ENCODE peak calls at places on chromosomes 12 and 14, in eight cellular contexts. T is stimulated activated CD8-positive, alpha-beta memory T cell treated with anti-CD3 and anti-CD28 coated beads, Interleukin-2, amount 100 ng/mL, for 48 hours; K is glomerular endothelial cell; R is CD14-positive monocyte; I is HTR-8/SVneo; O is left ventricle myocardium inferior; V is SK-N-DZ; C is astrocyte of the hippocampus. J is an unnamed sample.

GRCh38 chr12:51009038-51009437 is 17.1 kb downstream of the SLC11A2 start:
- DNase-seq in T (no peak), V (no peak), K (no peak), C (peak), R (peak), O (peak), I (no peak), J (no peak)

GRCh38 chr14:36057452-36058142 is 118.9 kb downstream of the PTCSC3 start:
- DNase-seq in C (peak), K (no peak), O (no peak), T (no peak), R (no peak), I (no peak), V (no peak), J (no peak)

GRCh38 chr12:127272864-127273263 is 994.1 kb upstream of the TMEM132C start:
- DNase-seq in V (no peak), C (peak), T (no peak), K (no peak), O (no peak), R (no peak), I (no peak), J (no peak)

GRCh38 chr14:64788706-64789105 is 84.5 kb downstream of the PLEKHG3 start:
- DNase-seq in O (no peak), K (no peak), I (peak), V (no peak), R (no peak), T (no peak), C (peak), J (no peak)

GRCh38 chr14:33972522-33973162 is 21.8 kb upstream of the EGLN3 start:
- DNase-seq in C (no peak), K (no peak), R (no peak), O (no peak), T (no peak), V (no peak), I (no peak), J (no peak)

GRCh38 chr12:131162113-131162512 is 208.4 kb downstream of the ADGRD1 start:
- DNase-seq in T (no peak), O (no peak), K (no peak), R (no peak), I (no peak), C (no peak), V (no peak), J (no peak)

GRCh38 chr14:76780875-76781647 is 19.8 kb downstream of the VASH1 start:
- DNase-seq in T (no peak), V (no peak), I (no peak), C (peak), K (no peak), O (no peak), R (no peak), J (no peak)

GRCh38 chr12:6871052-6871957 is 1.8 kb downstream of the SPSB2 start:
- DNase-seq in K (no peak), V (peak), R (no peak), T (peak), O (no peak), C (no peak), I (no peak), J (no peak)

GRCh38 chr14:39015360-39015961 is 87.6 kb downstream of the SEC23A start:
- DNase-seq in K (no peak), R (no peak), V (peak), C (peak), I (peak), T (no peak), O (no peak), J (no peak)

GRCh38 chr12:94566345-94566744 is 84.0 kb downstream of the TMCC3 start:
- DNase-seq in R (no peak), T (no peak), V (no peak), K (no peak), I (no peak), O (no peak), C (no peak), J (no peak)

GRCh38 chr14:60998617-60999016 is 17.6 kb downstream of the SLC38A6 start:
- DNase-seq in K (no peak), V (no peak), T (no peak), C (no peak), R (no peak), O (no peak), I (no peak), J (no peak)

GRCh38 chr12:1424674-1425395 is 169.5 kb downstream of the FBXL14 start:
- DNase-seq in K (no peak), V (no peak), O (no peak), I (no peak), C (no peak), R (no peak), T (no peak), J (no peak)

GRCh38 chr12:104454997-104455396 is 1.8 kb upstream of the CHST11 start:
- DNase-seq in R (no peak), V (no peak), C (peak), O (no peak), I (peak), K (no peak), T (no peak), J (no peak)

GRCh38 chr12:4579305-4580097 is 17.5 kb downstream of the DYRK4 start:
- DNase-seq in I (no peak), V (peak), T (no peak), C (peak), R (no peak), K (no peak), O (no peak), J (no peak)

GRCh38 chr12:52156757-52157565 is 34.9 kb downstream of the KRT80 start:
- DNase-seq in R (peak), K (no peak), V (peak), C (peak), T (peak), O (peak), I (peak), J (peak)

GRCh38 chr12:133080619-133081407 is at the start of gene ZNF140:
- DNase-seq in O (peak), I (peak), V (peak), T (peak), K (peak), C (peak), R (peak), J (no peak)

GRCh38 chr12:131056626-131057025 is 102.9 kb downstream of the ADGRD1 start:
- DNase-seq in I (no peak), R (no peak), K (no peak), C (no peak), T (no peak), O (no peak), V (no peak), J (no peak)

GRCh38 chr14:34398024-34398423 is 64.0 kb downstream of the SPTSSA start:
- DNase-seq in K (no peak), R (no peak), I (no peak), O (no peak), V (no peak), C (peak), T (no peak), J (no peak)

GRCh38 chr14:39467889-39468524 is 35.8 kb upstream of the FBXO33 start:
- DNase-seq in V (peak), I (no peak), K (peak), T (no peak), O (no peak), R (no peak), C (peak), J (no peak)

GRCh38 chr12:72295101-72295500 is 22.9 kb downstream of the TRHDE start:
- DNase-seq in T (no peak), K (no peak), V (no peak), O (no peak), I (no peak), R (no peak), C (no peak), J (no peak)

GRCh38 chr14:106200539-106201310 is 674.3 kb downstream of the TMEM121 start:
- DNase-seq in K (no peak), O (no peak), C (no peak), I (no peak), V (no peak), R (no peak), T (no peak), J (no peak)

GRCh38 chr12:52867152-52867551 is 18.4 kb upstream of the KRT78 start:
- DNase-seq in V (no peak), C (no peak), O (no peak), I (no peak), R (no peak), K (no peak), T (no peak), J (no peak)

GRCh38 chr12:126547905-126548304 is 1482.7 kb downstream of the AACS start:
- DNase-seq in T (no peak), O (no peak), I (no peak), R (no peak), K (no peak), C (peak), V (peak), J (no peak)

GRCh38 chr14:23443881-23444280 is 8.4 kb upstream of the MYH7 start:
- DNase-seq in K (no peak), I (no peak), T (no peak), R (no peak), V (no peak), O (no peak), C (no peak), J (no peak)

GRCh38 chr14:50532502-50533313 is at the start of gene MAP4K5:
- DNase-seq in R (peak), C (peak), K (no peak), T (peak), I (peak), V (peak), O (peak), J (peak)

GRCh38 chr14:32370720-32371119 is 41.6 kb downstream of the AKAP6 start:
- DNase-seq in V (no peak), T (no peak), K (peak), O (no peak), I (peak), R (no peak), C (peak), J (no peak)

GRCh38 chr14:100857196-100857922 is 31.4 kb downstream of the MEG3 start:
- DNase-seq in R (no peak), O (peak), K (no peak), T (no peak), I (no peak), V (no peak), C (no peak), J (no peak)

GRCh38 chr12:27505124-27505523 is 18.9 kb upstream of the PPFIBP1 start:
- DNase-seq in C (peak), V (no peak), R (no peak), O (no peak), I (no peak), T (no peak), K (no peak), J (no peak)

GRCh38 chr12:75783093-75783877 is 248.3 kb downstream of the PHLDA1 start:
- DNase-seq in T (no peak), O (no peak), R (no peak), V (no peak), I (no peak), K (no peak), C (no peak), J (no peak)

GRCh38 chr14:73237219-73237785 is at the start of gene PAPLN:
- DNase-seq in T (no peak), K (no peak), O (no peak), R (peak), V (no peak), C (peak), I (no peak), J (no peak)

GRCh38 chr14:81125536-81125935 is 95.2 kb downstream of the GTF2A1 start:
- DNase-seq in V (no peak), I (no peak), T (no peak), K (no peak), O (no peak), C (no peak), R (no peak), J (no peak)

GRCh38 chr14:83992857-83993256 is 1537.1 kb upstream of the FLRT2 start:
- DNase-seq in I (no peak), C (no peak), T (no peak), O (no peak), R (no peak), V (no peak), K (no peak), J (no peak)

GRCh38 chr14:103662591-103662990 is 33.6 kb downstream of the KLC1 start:
- DNase-seq in K (no peak), T (no peak), V (no peak), C (no peak), O (no peak), R (no peak), I (no peak), J (no peak)

J was measured in neural crest cell.